ENCODE peak calls at places on chromosomes 11 and 22, in six cellular contexts. T, I, Y, S, J and D are unnamed samples.

GRCh38 chr11:132844956-132845355 is 687.3 kb downstream of the OPCML start:
- DNase-seq in I (no peak), Y (peak), S (no peak), T (no peak), J (peak), D (peak)

GRCh38 chr11:18330921-18331320 is 8.6 kb downstream of the GTF2H1 start:
- DNase-seq in T (no peak), I (no peak), Y (no peak), J (no peak), S (no peak), D (no peak)

GRCh38 chr11:134483291-134483690 is 71.2 kb upstream of the B3GAT1 start:
- DNase-seq in T (no peak), S (no peak), Y (no peak), I (no peak), J (no peak), D (no peak)

GRCh38 chr22:34997921-34998320 is 68.0 kb upstream of the ISX start:
- DNase-seq in J (no peak), T (no peak), I (no peak), S (no peak), Y (no peak), D (no peak)

GRCh38 chr11:87870081-87870480 is 305.2 kb downstream of the RAB38 start:
- DNase-seq in J (peak), Y (no peak), S (no peak), I (no peak), T (no peak), D (no peak)

GRCh38 chr22:45254789-45255261 is 14.1 kb upstream of the KIAA0930 start:
- DNase-seq in S (no peak), T (no peak), I (no peak), Y (peak), J (no peak), D (no peak)

GRCh38 chr11:76234704-76235232 is 28.5 kb upstream of the WNT11 start:
- DNase-seq in I (peak), S (no peak), J (no peak), Y (no peak), T (no peak), D (no peak)

GRCh38 chr22:25112538-25113253 is 87.0 kb upstream of the CRYBB3 start:
- DNase-seq in J (no peak), T (no peak), I (no peak), S (no peak), Y (peak), D (no peak)

GRCh38 chr11:108562746-108563581 is 30.6 kb downstream of the EXPH5 start:
- DNase-seq in J (peak), T (no peak), I (no peak), Y (peak), S (no peak), D (peak)

GRCh38 chr11:8257003-8257664 is 6.5 kb downstream of the LMO1 start:
- DNase-seq in T (no peak), J (peak), S (no peak), Y (no peak), I (peak), D (no peak)

GRCh38 chr11:34206598-34207300 is 101.3 kb downstream of the NAT10 start:
- DNase-seq in J (no peak), S (no peak), I (no peak), Y (no peak), T (no peak), D (peak)

GRCh38 chr11:116339306-116339705 is 433.5 kb downstream of the BUD13 start:
- DNase-seq in Y (no peak), T (no peak), I (no peak), J (no peak), S (no peak), D (no peak)

GRCh38 chr11:7775689-7776088 is 21.1 kb downstream of the OR5P2 start:
- DNase-seq in J (peak), T (no peak), I (no peak), Y (no peak), S (no peak), D (no peak)

GRCh38 chr22:36465232-36466021 is 16.0 kb downstream of the TXN2 start:
- DNase-seq in Y (peak), J (peak), S (no peak), I (peak), T (no peak), D (peak)

GRCh38 chr11:487571-488021 is 19.4 kb downstream of the RNH1 start:
- DNase-seq in S (peak), T (no peak), Y (no peak), J (no peak), I (no peak), D (no peak)

GRCh38 chr22:20408891-20409290 is 14.9 kb downstream of the ZNF74 start:
- DNase-seq in T (no peak), S (no peak), Y (no peak), I (peak), J (no peak), D (no peak)